ENCODE peak calls at places on chromosomes 7 and 10, in ten cellular contexts. S, O, J, N, R, E, D, W, G and I are unnamed samples.

GRCh38 chr10:13346912-13347234 is 1.2 kb downstream of the SEPHS1 start:
- DNase-seq in W (peak), S (no peak), E (no peak), N (peak), J (no peak), R (no peak), G (no peak), O (peak), D (no peak), I (peak)

GRCh38 chr7:50610521-50611277 is 45.5 kb upstream of the DDC start:
- DNase-seq in W (no peak), J (no peak), R (no peak), E (peak), N (no peak), O (no peak), S (no peak), G (no peak), D (no peak), I (no peak)

GRCh38 chr7:55285665-55286064 is 79.5 kb upstream of the LANCL2 start:
- DNase-seq in W (no peak), N (no peak), E (no peak), O (no peak), J (no peak), D (no peak), G (no peak), R (no peak), S (no peak), I (no peak)

GRCh38 chr7:84746347-84746746 is 440.5 kb downstream of the SEMA3D start:
- DNase-seq in N (no peak), S (no peak), W (no peak), R (no peak), D (no peak), J (no peak), E (no peak), O (peak), G (no peak), I (no peak)

GRCh38 chr7:116977172-116977571 is 23.9 kb downstream of the ST7 start:
- DNase-seq in O (no peak), R (no peak), G (no peak), S (no peak), E (no peak), W (no peak), D (no peak), N (no peak), J (no peak), I (no peak)

GRCh38 chr7:44280993-44281721 is 44.2 kb downstream of the CAMK2B start:
- DNase-seq in E (no peak), S (no peak), O (no peak), N (no peak), D (peak), G (no peak), R (no peak), W (no peak), J (no peak), I (peak)

GRCh38 chr7:27123021-27123476 is 7.5 kb downstream of the HOXA4 start:
- DNase-seq in W (no peak), D (no peak), E (no peak), S (no peak), G (no peak), J (no peak), R (no peak), O (no peak), N (no peak), I (no peak)

GRCh38 chr7:50676754-50677153 is 105.9 kb downstream of the GRB10 start:
- DNase-seq in R (no peak), N (no peak), S (no peak), O (no peak), E (no peak), D (no peak), J (no peak), G (peak), W (no peak), I (no peak)

GRCh38 chr10:73653701-73654100 is 2.1 kb downstream of the SYNPO2L start:
- DNase-seq in N (peak), W (peak), D (no peak), E (no peak), O (no peak), J (no peak), R (no peak), S (no peak), G (no peak), I (no peak)

GRCh38 chr10:15344876-15345285 is 26.2 kb downstream of the FAM171A1 start:
- DNase-seq in O (no peak), R (peak), J (no peak), N (no peak), S (no peak), G (peak), D (no peak), E (no peak), W (no peak), I (no peak)